ENCODE peak calls at places on chromosome 1, in four cellular contexts. E is breast epithelium, O is heart left ventricle, T is ovary. Q is an unnamed sample.

GRCh38 chr1:93114403-93114802 is 35.3 kb downstream of the MTF2 start:
- DNase-seq in E (no peak), O (no peak), T (no peak), Q (no peak)

GRCh38 chr1:226480459-226480858 is 68.1 kb upstream of the STUM start:
- DNase-seq in E (no peak), O (no peak), T (no peak), Q (no peak)

GRCh38 chr1:170599033-170599432 is 64.9 kb upstream of the PRRX1 start:
- DNase-seq in E (no peak), O (no peak), T (no peak), Q (no peak)

GRCh38 chr1:150486966-150487762 is at the start of gene TARS2:
- DNase-seq in E (peak; percentile 92), O (peak; percentile 97), T (peak; percentile 93), Q (peak; percentile 96)

GRCh38 chr1:27606708-27607238 is 2.8 kb upstream of the AHDC1 start:
- DNase-seq in E (no peak), O (no peak), T (no peak), Q (no peak)

GRCh38 chr1:30877205-30877912 is 31.2 kb downstream of the SDC3 start:
- DNase-seq in E (no peak), O (peak; percentile 69), T (peak; percentile 39), Q (peak; percentile 32)

GRCh38 chr1:107842241-107842640 is 122.7 kb downstream of the VAV3 start:
- DNase-seq in E (no peak), O (no peak), T (no peak), Q (no peak)

GRCh38 chr1:107862064-107862463 is 102.9 kb downstream of the VAV3 start:
- DNase-seq in E (no peak), O (no peak), T (no peak), Q (no peak)

GRCh38 chr1:151763990-151764389 is 694 bp upstream of the MRPL9 start:
- DNase-seq in E (no peak), O (no peak), T (no peak), Q (no peak)

DNA sequence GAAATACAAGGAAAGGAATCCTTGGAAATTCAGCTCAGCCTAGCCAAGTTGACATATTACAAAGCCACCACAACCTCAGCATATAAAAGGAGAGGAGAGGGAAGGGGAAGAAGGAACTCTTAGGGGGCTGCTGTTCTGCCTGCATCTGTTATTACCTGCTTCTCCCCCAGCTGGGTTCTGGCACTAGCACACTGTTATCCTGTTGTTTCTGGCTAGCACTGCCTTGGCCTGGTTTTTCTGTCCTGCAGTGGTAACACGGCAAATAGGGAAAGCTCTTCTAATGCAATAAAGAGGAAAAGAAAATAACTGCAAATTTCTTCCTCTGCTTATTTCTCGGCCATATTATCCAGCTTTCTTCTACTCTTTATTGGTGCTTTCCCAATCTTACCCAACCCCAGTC is 16.5 kb upstream of the VCAM1 start:
- DNase-seq in E (no peak), O (no peak), T (no peak), Q (no peak)
- H3K4me3 ChIP-seq in E (no peak overlapping the region), O (no peak overlapping the region), T (no peak overlapping the region), Q (no peak overlapping the region)

GRCh38 chr1:161177112-161177935 is at the start of gene B4GALT3:
- DNase-seq in E (peak; percentile 92), O (peak; percentile 93), T (peak; percentile 88), Q (peak; percentile 85)
- TF ChIP-seq POLR2A in E (peak; percentile 69), O (peak; percentile 91), T (peak; percentile 90), Q (peak; percentile 90)

GRCh38 chr1:208036918-208037567 is 126.1 kb upstream of the CD34 start:
- DNase-seq in E (no peak), O (no peak), T (no peak), Q (no peak)
- H3K4me1 ChIP-seq in E (no peaks in the 10 kb centered on the region), O (peaks cover 4% of the 10 kb centered on the region), T (no peaks in the 10 kb centered on the region), Q (no peaks in the 10 kb centered on the region)

DNA sequence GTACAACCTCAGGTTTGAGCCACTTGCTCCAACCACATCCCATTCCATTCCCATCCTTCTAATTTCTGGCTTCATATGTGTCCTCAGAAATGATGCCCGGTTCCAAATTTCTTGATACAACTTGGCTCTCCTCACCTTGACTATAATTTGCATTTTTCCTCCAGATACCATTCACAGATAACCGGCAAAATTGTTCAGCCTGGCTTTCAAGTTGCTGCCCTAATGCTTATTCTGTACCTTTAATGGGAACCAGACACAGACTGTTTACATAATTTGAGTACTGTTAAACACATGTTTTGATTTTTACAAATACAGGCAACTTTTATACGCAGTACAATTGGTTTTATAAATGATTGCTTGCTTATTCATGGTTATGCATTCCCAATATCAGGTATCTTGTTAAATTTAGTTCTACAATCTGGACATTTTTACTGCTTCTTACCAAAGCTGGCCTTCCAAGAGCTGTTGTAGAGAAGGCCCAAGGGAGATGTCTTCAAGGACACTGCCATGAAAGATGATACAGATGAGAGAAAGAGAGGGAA is 649.5 kb upstream of the CAMK1G start:
- DNase-seq in E (no peak), O (no peak), T (no peak), Q (no peak)
- H3K4me3 ChIP-seq in E (no peak overlapping the region), O (no peak overlapping the region), T (no peak overlapping the region), Q (no peak overlapping the region)

Q was measured in gastrocnemius medialis.